ENCODE peak calls at places on chromosomes 6 and 20, in ten cellular contexts. G is testis, Y is fibroblast of mammary gland, H is mucosa of descending colon, O is type B pancreatic cell, I is AG04450, S is fibroblast of villous mesenchyme, Q is PC-3, X is nephron progenitor cell, L is HFF-Myc. J is an unnamed sample.

GRCh38 chr20:48826883-48827771 is 672 bp downstream of the PREX1 start:
- DNase-seq in G (no peak), Y (no peak), H (no peak), O (no peak), I (no peak), S (peak; percentile 38), Q (peak; percentile 24), X (peak; percentile 61), L (no peak), J (no peak)

GRCh38 chr6:84417261-84417660 is 189.8 kb upstream of the CEP162 start:
- DNase-seq in G (no peak), Y (peak; percentile 89), H (no peak), O (no peak), I (no peak), S (no peak), Q (peak; percentile 71), X (no peak), L (no peak), J (no peak)

GRCh38 chr6:134031696-134032255 is 20.6 kb downstream of the SLC2A12 start:
- DNase-seq in G (no peak), Y (peak; percentile 19), H (no peak), O (no peak), I (no peak), S (peak; percentile 40), Q (peak; percentile 38), X (no peak), L (no peak), J (no peak)

GRCh38 chr6:33167374-33168148 is 24.7 kb downstream of the COL11A2 start:
- DNase-seq in G (no peak), Y (no peak), H (no peak), O (no peak), I (no peak), S (no peak), Q (no peak), X (no peak), L (no peak), J (no peak)

GRCh38 chr20:1830240-1830639 is 65.0 kb upstream of the SIRPA start:
- DNase-seq in G (peak; percentile 91), Y (peak; percentile 96), H (no peak), O (no peak), I (peak; percentile 94), S (peak; percentile 95), Q (peak; percentile 98), X (no peak), L (peak; percentile 71), J (no peak)

GRCh38 chr6:53979468-53980067 is 131.7 kb upstream of the MLIP start:
- DNase-seq in G (peak; percentile 30), Y (peak; percentile 65), H (peak; percentile 54), O (no peak), I (no peak), S (peak; percentile 57), Q (peak; percentile 76), X (peak; percentile 25), L (no peak), J (no peak)

GRCh38 chr20:46731770-46732169 is 22.3 kb downstream of the SLC2A10 start:
- DNase-seq in G (peak; percentile 53), Y (no peak), H (no peak), O (no peak), I (no peak), S (no peak), Q (no peak), X (no peak), L (no peak), J (no peak)

GRCh38 chr20:51960004-51960403 is 157.7 kb upstream of the SALL4 start:
- DNase-seq in G (no peak), Y (no peak), H (no peak), O (no peak), I (no peak), S (no peak), Q (no peak), X (no peak), L (no peak), J (no peak)

GRCh38 chr6:3749390-3749978 is 2.0 kb downstream of the PXDC1 start:
- DNase-seq in G (no peak), Y (no peak), H (peak; percentile 76), O (no peak), I (no peak), S (peak; percentile 28), Q (peak; percentile 63), X (no peak), L (no peak), J (peak; percentile 76)

GRCh38 chr6:13729891-13730290 is 18.3 kb upstream of the RANBP9 start:
- DNase-seq in G (no peak), Y (peak; percentile 70), H (no peak), O (no peak), I (peak; percentile 20), S (no peak), Q (peak; percentile 66), X (no peak), L (no peak), J (no peak)

GRCh38 chr20:16419138-16419715 is 154.0 kb downstream of the KIF16B start:
- DNase-seq in G (no peak), Y (no peak), H (no peak), O (no peak), I (no peak), S (no peak), Q (peak; percentile 80), X (no peak), L (no peak), J (no peak)

GRCh38 chr6:122376246-122376645 is 23.2 kb upstream of the HSF2 start:
- DNase-seq in G (no peak), Y (no peak), H (no peak), O (no peak), I (no peak), S (no peak), Q (no peak), X (no peak), L (no peak), J (no peak)

GRCh38 chr6:122374307-122374706 is 25.1 kb upstream of the HSF2 start:
- DNase-seq in G (no peak), Y (no peak), H (no peak), O (no peak), I (no peak), S (no peak), Q (no peak), X (no peak), L (no peak), J (no peak)

GRCh38 chr6:122372647-122373046 is 26.8 kb upstream of the HSF2 start:
- DNase-seq in G (no peak), Y (peak; percentile 16), H (no peak), O (no peak), I (no peak), S (peak; percentile 5), Q (no peak), X (no peak), L (no peak), J (no peak)
- TF ChIP-seq CTCF in G (no peak), Y (peak; percentile 29), H (no peak), O (peak; percentile 71), I (peak; percentile 30), S (peak; percentile 35), Q (peak; percentile 53), X (peak; percentile 10), L (no peak), J (peak; percentile 53)

DNA sequence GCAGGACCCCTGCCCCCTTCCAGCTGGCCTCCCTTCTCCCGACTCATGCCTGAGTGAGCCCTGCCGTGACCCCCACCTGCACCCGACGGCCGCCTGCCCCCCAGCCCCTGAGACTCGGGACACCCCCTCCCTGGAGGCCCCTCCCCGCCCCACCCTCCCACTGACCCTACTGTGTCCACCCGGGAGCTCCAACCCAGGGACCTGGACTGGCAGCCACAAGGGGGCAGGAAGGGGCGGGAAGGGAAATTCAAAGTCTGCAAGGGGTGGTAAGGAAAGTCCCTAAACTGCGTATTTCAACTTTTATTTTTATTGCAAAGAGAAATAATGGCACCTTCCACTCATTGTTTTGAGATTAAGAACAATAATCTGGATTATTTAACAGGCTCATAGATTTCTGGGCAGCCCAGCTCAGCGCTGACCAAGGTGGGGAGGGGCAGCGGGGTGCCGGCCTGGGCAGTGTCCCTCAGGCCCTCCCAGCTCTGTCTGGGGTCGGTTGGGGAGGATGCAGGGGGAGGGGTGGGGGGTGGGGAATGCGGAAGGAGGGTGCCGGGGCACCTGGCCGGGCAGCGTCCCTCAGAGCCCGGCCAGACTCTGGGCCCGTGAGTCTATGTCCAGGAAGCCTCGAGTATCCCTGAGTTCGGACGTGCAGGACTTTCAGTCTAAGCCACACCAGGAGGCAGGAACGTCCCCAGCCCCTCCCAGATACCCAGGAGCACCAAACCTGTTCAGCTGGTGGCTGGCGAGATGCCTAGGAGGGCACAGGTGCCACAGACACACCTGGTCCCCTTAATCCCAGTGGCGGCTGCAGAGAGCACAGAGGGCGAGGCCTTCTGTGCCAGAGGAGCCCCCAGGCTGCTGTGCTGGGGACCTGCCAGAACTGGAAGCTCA is 1.3 kb upstream of the PTK6 start:
- DNase-seq in G (no peak), Y (peak; percentile 46), H (peak; percentile 94), O (no peak), I (no peak), S (no peak), Q (peak; percentile 98), X (no peak), L (no peak), J (no peak)
- TF ChIP-seq CTCF in G (no peak), Y (peak; percentile 11), H (no peak), O (peak; percentile 63), I (no peak), S (no peak), Q (peak; percentile 21), X (no peak), L (no peak), J (peak; percentile 20)

DNA sequence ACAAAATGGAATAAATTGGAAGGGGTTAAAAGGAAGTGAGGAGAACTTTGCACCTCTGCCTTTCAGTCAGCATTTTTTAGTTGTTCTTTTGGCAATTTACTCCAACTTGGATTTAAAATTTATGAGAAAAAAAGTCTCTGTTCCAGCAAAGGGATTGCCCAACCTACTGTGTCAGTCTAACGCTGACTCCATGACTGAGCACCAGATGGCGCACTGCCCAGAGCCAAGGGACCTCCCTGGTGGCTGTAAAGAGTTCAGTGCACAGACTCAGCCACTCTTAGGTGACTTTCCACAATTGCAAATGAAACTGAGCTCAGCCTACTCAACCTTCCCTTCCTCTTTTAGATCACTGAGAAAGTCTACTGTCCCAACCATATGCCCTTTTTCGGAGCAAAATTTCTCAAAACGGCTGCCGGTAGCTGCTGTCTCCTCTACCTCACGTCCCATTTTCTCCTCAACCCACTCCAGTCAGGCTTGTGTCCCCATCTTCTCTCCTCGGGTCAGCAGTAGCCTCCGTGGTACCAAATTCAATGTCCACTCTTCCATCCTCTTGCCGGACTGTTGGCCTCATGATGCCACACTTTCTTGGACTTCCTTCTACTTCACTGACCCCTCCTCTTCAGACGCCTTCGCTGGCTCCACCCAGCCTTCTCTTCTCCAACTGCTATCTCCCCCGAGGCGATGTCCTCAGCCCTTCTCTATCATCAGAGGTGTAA is 38.7 kb downstream of the GSTA2 start:
- DNase-seq in G (peak; percentile 88), Y (peak; percentile 83), H (peak; percentile 87), O (no peak), I (no peak), S (peak; percentile 72), Q (peak; percentile 80), X (peak; percentile 64), L (peak; percentile 38), J (no peak)
- TF ChIP-seq CTCF in G (no peak), Y (peak; percentile 63), H (peak; percentile 52), O (peak; percentile 80), I (peak; percentile 58), S (peak; percentile 66), Q (peak; percentile 86), X (peak; percentile 67), L (peak; percentile 87), J (peak; percentile 61)

DNA sequence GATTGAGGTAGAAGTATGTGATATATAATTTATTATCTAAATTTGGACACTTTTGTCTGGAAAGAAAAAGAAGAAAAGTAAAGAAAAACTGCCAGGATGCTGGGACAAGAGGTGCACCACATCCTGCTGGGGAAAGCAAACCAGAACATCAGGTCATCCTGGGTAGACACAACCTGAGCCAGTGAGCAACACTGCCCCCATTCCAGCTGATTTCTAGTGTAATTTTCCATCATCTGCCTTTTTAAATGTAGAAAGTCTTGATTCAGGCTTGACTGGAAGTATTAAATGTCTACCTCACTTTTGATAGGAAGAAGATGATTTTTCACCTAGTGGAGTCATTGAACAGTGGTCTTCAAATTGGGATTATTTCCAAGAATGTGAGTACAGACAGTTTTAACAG is 1164.5 kb upstream of the CITED2 start:
- DNase-seq in G (no peak), Y (peak; percentile 28), H (no peak), O (no peak), I (no peak), S (peak; percentile 16), Q (peak; percentile 56), X (no peak), L (peak; percentile 14), J (no peak)
- TF ChIP-seq CTCF in G (no peak), Y (no peak), H (no peak), O (peak; percentile 36), I (no peak), S (peak; percentile 5), Q (peak; percentile 29), X (no peak), L (no peak), J (no peak)